ENCODE peak calls at places on chromosomes 6 and 20, in six cellular contexts. W is neural progenitor cell; X is GM13976; H is Panc1; C is chondrocyte; A is stimulated activated CD8-positive, alpha-beta memory T cell treated with anti-CD3 and anti-CD28 coated beads, Interleukin-4, amount 100 ng/mL, for 4 hours. V is an unnamed sample.

GRCh38 chr6:44087623-44088022 is 39.6 kb downstream of the MRPL14 start:
- DNase-seq in H (no peak), X (no peak), C (no peak), W (no peak), A (no peak), V (no peak)

GRCh38 chr6:137217801-137218472 is 1.2 kb downstream of the IFNGR1 start:
- DNase-seq in W (no peak), C (no peak), H (no peak), A (no peak), X (no peak), V (no peak)

GRCh38 chr6:31086788-31087440 is 25.5 kb downstream of the C6orf15 start:
- DNase-seq in C (no peak), W (no peak), X (no peak), A (no peak), H (no peak), V (no peak)

GRCh38 chr20:57620274-57620990 is at the start of gene ZBP1:
- DNase-seq in W (no peak), X (peak), H (no peak), A (no peak), C (no peak), V (no peak)

GRCh38 chr6:34969662-34970265 is 80.7 kb downstream of the ANKS1A start:
- DNase-seq in X (no peak), W (no peak), A (no peak), C (no peak), H (no peak), V (no peak)

GRCh38 chr20:41393705-41394066 is 27.1 kb upstream of the EMILIN3 start:
- DNase-seq in A (no peak), H (no peak), X (no peak), W (no peak), C (no peak), V (no peak)

GRCh38 chr6:50925548-50925947 is 106.9 kb downstream of the TFAP2B start:
- DNase-seq in A (no peak), H (no peak), X (no peak), W (no peak), C (no peak), V (no peak)

GRCh38 chr20:13793001-13793400 is 8.2 kb downstream of the NDUFAF5 start:
- DNase-seq in H (no peak), C (no peak), W (no peak), X (no peak), A (no peak), V (no peak)

GRCh38 chr20:24892522-24892921 is 56.5 kb upstream of the CST7 start:
- DNase-seq in A (no peak), C (no peak), W (no peak), X (peak), H (no peak), V (no peak)

GRCh38 chr20:57893364-57894001 is 183.7 kb upstream of the PMEPA1 start:
- DNase-seq in W (peak), H (no peak), C (no peak), X (no peak), A (no peak), V (no peak)

GRCh38 chr6:79604583-79605037 is 26.5 kb upstream of the SH3BGRL2 start:
- DNase-seq in H (no peak), C (no peak), X (no peak), W (no peak), A (no peak), V (no peak)

GRCh38 chr20:3896853-3897252 is 7.7 kb downstream of the PANK2 start:
- DNase-seq in X (no peak), H (no peak), C (no peak), W (no peak), A (no peak), V (no peak)

GRCh38 chr6:41448256-41448655 is 97.9 kb upstream of the FOXP4 start:
- DNase-seq in C (no peak), A (no peak), H (no peak), W (no peak), X (no peak), V (no peak)

GRCh38 chr20:25622450-25623224 is 1.2 kb downstream of the NANP start:
- DNase-seq in C (no peak), X (no peak), H (no peak), A (no peak), W (no peak), V (no peak)

V was measured in HCT116.